ENCODE peak calls at places on chromosomes 2 and 18, in five cellular contexts. Z is NB4, S is heart right ventricle, G is psoas muscle, K is AG09319. V is an unnamed sample.

GRCh38 chr2:214542866-214543265 is 132.0 kb downstream of the VWC2L start:
- DNase-seq in Z (no peak), K (no peak), G (no peak), S (no peak), V (peak; percentile 25)

GRCh38 chr2:180184506-180184905 is 177.4 kb upstream of the CWC22 start:
- DNase-seq in G (no peak), S (no peak), Z (no peak), K (no peak), V (peak; percentile 90)

GRCh38 chr2:158530829-158531228 is 74.1 kb downstream of the PKP4 start:
- DNase-seq in Z (no peak), S (no peak), G (no peak), K (no peak), V (no peak)

GRCh38 chr18:79961527-79962291 is 2.7 kb upstream of the HSBP1L1 start:
- DNase-seq in G (no peak), K (no peak), Z (peak; percentile 47), S (no peak), V (no peak)

GRCh38 chr18:63848159-63848558 is 39.3 kb upstream of the SERPINB2 start:
- DNase-seq in Z (peak; percentile 77), G (no peak), K (peak; percentile 23), S (no peak), V (peak; percentile 73)

GRCh38 chr2:26687785-26688184 is 4.7 kb upstream of the KCNK3 start:
- DNase-seq in S (no peak), Z (no peak), K (no peak), G (no peak), V (no peak)

GRCh38 chr2:216644846-216645635 is 11.8 kb downstream of the IGFBP2 start:
- DNase-seq in S (no peak), K (no peak), Z (no peak), G (no peak), V (no peak)

GRCh38 chr2:164625378-164625971 is 4.2 kb upstream of the GRB14 start:
- DNase-seq in S (no peak), Z (no peak), G (no peak), K (no peak), V (peak; percentile 53)

GRCh38 chr2:41966431-41966893 is 81.4 kb upstream of the PKDCC start:
- DNase-seq in G (peak; percentile 92), K (peak; percentile 64), S (peak; percentile 82), Z (peak; percentile 11), V (peak; percentile 95)

GRCh38 chr18:3816601-3817363 is 366.8 kb downstream of the TGIF1 start:
- DNase-seq in Z (no peak), K (peak; percentile 84), G (no peak), S (no peak), V (peak; percentile 79)

GRCh38 chr2:86068098-86069047 is 37.3 kb downstream of the POLR1A start:
- DNase-seq in Z (no peak), G (peak; percentile 65), S (no peak), K (no peak), V (no peak)

GRCh38 chr2:86352137-86352931 is 14.9 kb upstream of the REEP1 start:
- DNase-seq in G (no peak), Z (no peak), K (no peak), S (no peak), V (no peak)

GRCh38 chr2:240553956-240554480 is 3.8 kb downstream of the ANKMY1 start:
- DNase-seq in Z (no peak), S (no peak), K (no peak), G (no peak), V (no peak)

GRCh38 chr2:139885921-139886498 is 1105.8 kb upstream of the NXPH2 start:
- DNase-seq in Z (peak; percentile 51), G (no peak), K (no peak), S (no peak), V (no peak)

GRCh38 chr2:222613715-222614331 is 42.1 kb downstream of the FARSB start:
- DNase-seq in G (no peak), K (no peak), Z (peak; percentile 68), S (no peak), V (peak; percentile 59)

GRCh38 chr2:25521126-25521525 is 152.3 kb downstream of the DTNB start:
- DNase-seq in Z (no peak), K (no peak), G (no peak), S (no peak), V (no peak)

GRCh38 chr2:231605607-231606091 is 13.0 kb downstream of the TEX44 start:
- DNase-seq in G (no peak), S (peak; percentile 57), K (no peak), Z (no peak), V (no peak)

GRCh38 chr18:12638634-12639124 is 19.2 kb downstream of the SPIRE1 start:
- DNase-seq in K (no peak), G (no peak), Z (no peak), S (no peak), V (no peak)

GRCh38 chr18:12637901-12638633 is 19.8 kb downstream of the SPIRE1 start:
- DNase-seq in S (no peak), G (no peak), Z (no peak), K (no peak), V (peak; percentile 67)

GRCh38 chr18:12640881-12641200 is 17.1 kb downstream of the SPIRE1 start:
- DNase-seq in K (no peak), S (no peak), Z (no peak), G (no peak), V (no peak)

GRCh38 chr18:12637393-12637792 is 20.5 kb downstream of the SPIRE1 start:
- DNase-seq in K (no peak), G (no peak), Z (no peak), S (no peak), V (peak; percentile 69)

GRCh38 chr18:12639990-12640880 is 17.7 kb downstream of the SPIRE1 start:
- DNase-seq in G (no peak), S (peak; percentile 22), Z (no peak), K (no peak), V (peak; percentile 79)
- TF ChIP-seq CTCF in G (no peak), S (no peak), Z (no peak), K (peak; percentile 5), V (no peak)

DNA sequence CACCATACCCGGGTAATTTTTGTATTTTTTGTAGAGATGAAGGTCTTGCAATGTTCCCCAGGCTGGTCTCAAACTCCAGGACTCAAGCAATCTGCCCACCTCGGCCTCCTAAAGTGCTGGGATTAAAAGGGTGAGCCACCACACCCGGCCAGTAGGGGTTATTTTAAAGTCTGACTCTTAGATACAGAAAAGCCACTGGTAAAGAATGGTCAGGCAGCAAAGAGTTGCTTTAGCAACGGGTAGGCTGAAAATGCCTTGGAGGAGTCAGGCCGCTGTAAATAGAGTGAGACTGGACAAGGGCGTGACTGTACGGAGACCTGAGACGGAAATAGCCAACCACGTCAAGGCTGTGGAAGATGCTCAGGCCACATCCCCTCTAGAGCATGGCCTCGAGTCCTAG is 54.2 kb downstream of the ACKR3 start:
- DNase-seq in S (no peak), G (no peak), Z (no peak), K (no peak), V (no peak)
- TF ChIP-seq CTCF in S (no peak), G (no peak), Z (no peak), K (no peak), V (no peak)

GRCh38 chr2:205763708-205764501 is 81.6 kb downstream of the NRP2 start:
- DNase-seq in S (peak; percentile 37), K (no peak), Z (peak; percentile 20), G (peak; percentile 42), V (no peak)
- TF ChIP-seq CTCF in S (peak; percentile 32), K (peak; percentile 33), Z (peak; percentile 22), G (no peak), V (no peak)

DNA sequence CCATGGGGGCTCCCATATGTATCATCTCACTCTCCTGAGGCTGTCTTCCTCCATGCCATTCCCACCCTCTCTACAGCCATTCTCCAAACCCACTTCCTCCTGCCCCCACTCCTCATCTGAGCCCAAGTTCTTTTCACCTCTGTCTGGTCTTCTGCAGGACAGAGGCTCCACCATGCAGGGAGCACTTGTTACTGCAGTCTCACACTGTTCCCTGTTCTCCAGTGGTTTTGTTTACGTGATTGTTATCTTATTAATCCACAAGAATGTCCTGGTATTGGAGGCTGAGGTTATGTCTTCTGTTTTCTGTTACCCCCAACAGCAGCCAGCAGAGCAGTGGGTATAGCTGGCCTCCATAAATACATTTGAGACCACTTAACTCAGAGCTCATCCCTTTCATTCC is 51.4 kb downstream of the PAX8 start:
- DNase-seq in Z (no peak), K (no peak), G (no peak), S (no peak), V (no peak)
- TF ChIP-seq CTCF in Z (no peak), K (no peak), G (no peak), S (no peak), V (no peak)